ENCODE peak calls at places on chromosomes 1 and 21, in four cellular contexts. Q is HepG2, M is SK-N-SH, F is GM12878. D is an unnamed sample.

GRCh38 chr1:117681093-117681950 is 75.5 kb downstream of the TENT5C start:
- DNase-seq in Q (no peak), M (no peak), F (no peak), D (no peak)

GRCh38 chr1:26349196-26349885 is 4.6 kb downstream of the CRYBG2 start:
- DNase-seq in Q (no peak), M (no peak), F (no peak), D (no peak)

GRCh38 chr1:10211805-10212405 is 1.5 kb downstream of the KIF1B start:
- DNase-seq in Q (peak), M (peak), F (no peak), D (no peak)

GRCh38 chr1:217029311-217030157 is 306.3 kb upstream of the ESRRG start:
- DNase-seq in Q (no peak), M (no peak), F (no peak), D (no peak)

GRCh38 chr1:228081578-228082259 is 789 bp upstream of the ARF1 start:
- DNase-seq in Q (no peak), M (peak), F (no peak), D (peak)

GRCh38 chr1:53375440-53375839 is 47.6 kb upstream of the LRP8 start:
- DNase-seq in Q (no peak), M (no peak), F (no peak), D (no peak)

GRCh38 chr1:103517380-103518047 is 8.0 kb upstream of the RNPC3 start:
- DNase-seq in Q (no peak), M (no peak), F (peak), D (no peak)

GRCh38 chr1:1344672-1345361 is 4.4 kb downstream of the DVL1 start:
- DNase-seq in Q (no peak), M (peak), F (no peak), D (peak)

GRCh38 chr1:12014141-12014981 is 4.9 kb upstream of the MIIP start:
- DNase-seq in Q (no peak), M (no peak), F (no peak), D (peak)

GRCh38 chr1:18618546-18619466 is 11.8 kb upstream of the PAX7 start:
- DNase-seq in Q (peak), M (no peak), F (no peak), D (no peak)

GRCh38 chr1:184633785-184634184 is 120.9 kb downstream of the EDEM3 start:
- DNase-seq in Q (peak), M (no peak), F (no peak), D (no peak)

GRCh38 chr1:165443539-165444289 is 1.2 kb downstream of the RXRG start:
- DNase-seq in Q (no peak), M (no peak), F (no peak), D (no peak)

GRCh38 chr1:48697066-48697707 is 79.5 kb downstream of the BEND5 start:
- DNase-seq in Q (peak), M (peak), F (no peak), D (peak)

GRCh38 chr1:85225624-85226380 is 25.0 kb upstream of the SYDE2 start:
- DNase-seq in Q (no peak), M (no peak), F (no peak), D (peak)

GRCh38 chr1:209411491-209411929 is 172.0 kb upstream of the CAMK1G start:
- DNase-seq in Q (no peak), M (no peak), F (no peak), D (no peak)

GRCh38 chr1:201481761-201482493 is 12.9 kb upstream of the PHLDA3 start:
- DNase-seq in Q (peak), M (peak), F (peak), D (peak)

GRCh38 chr1:207711285-207711684 is 40.6 kb upstream of the CD46 start:
- DNase-seq in Q (peak), M (no peak), F (no peak), D (peak)

GRCh38 chr1:18314399-18314798 is 166.3 kb upstream of the KLHDC7A start:
- DNase-seq in Q (no peak), M (no peak), F (no peak), D (no peak)

GRCh38 chr1:154220970-154221814 is 437 bp downstream of the UBAP2L start:
- DNase-seq in Q (no peak), M (peak), F (no peak), D (peak)

GRCh38 chr21:46557469-46557868 is 47.4 kb downstream of the S100B start:
- DNase-seq in Q (no peak), M (peak), F (no peak), D (no peak)

GRCh38 chr1:183361081-183361480 is 57.1 kb downstream of the NMNAT2 start:
- DNase-seq in Q (no peak), M (no peak), F (no peak), D (no peak)

GRCh38 chr1:89356658-89357400 is 7.0 kb upstream of the GBP6 start:
- DNase-seq in Q (peak), M (no peak), F (no peak), D (no peak)

GRCh38 chr1:225554216-225554812 is 98.6 kb downstream of the ENAH start:
- DNase-seq in Q (peak), M (peak), F (no peak), D (peak)

GRCh38 chr1:240100351-240100750 is 8.7 kb downstream of the FMN2 start:
- DNase-seq in Q (no peak), M (no peak), F (no peak), D (no peak)

GRCh38 chr1:13781907-13782633 is 82.1 kb downstream of the PRDM2 start:
- DNase-seq in Q (no peak), M (no peak), F (no peak), D (no peak)

GRCh38 chr21:29092102-29092959 is 18.9 kb upstream of the CCT8 start:
- DNase-seq in Q (no peak), M (no peak), F (no peak), D (no peak)

GRCh38 chr1:56525463-56526155 is 53.8 kb downstream of the PLPP3 start:
- DNase-seq in Q (no peak), M (no peak), F (peak), D (no peak)

GRCh38 chr1:27527223-27527856 is 37.4 kb upstream of the WASF2 start:
- DNase-seq in Q (no peak), M (peak), F (no peak), D (peak)
- TF ChIP-seq SMC3 in Q (no peak), M (no peak), F (no peak), D (peak)

DNA sequence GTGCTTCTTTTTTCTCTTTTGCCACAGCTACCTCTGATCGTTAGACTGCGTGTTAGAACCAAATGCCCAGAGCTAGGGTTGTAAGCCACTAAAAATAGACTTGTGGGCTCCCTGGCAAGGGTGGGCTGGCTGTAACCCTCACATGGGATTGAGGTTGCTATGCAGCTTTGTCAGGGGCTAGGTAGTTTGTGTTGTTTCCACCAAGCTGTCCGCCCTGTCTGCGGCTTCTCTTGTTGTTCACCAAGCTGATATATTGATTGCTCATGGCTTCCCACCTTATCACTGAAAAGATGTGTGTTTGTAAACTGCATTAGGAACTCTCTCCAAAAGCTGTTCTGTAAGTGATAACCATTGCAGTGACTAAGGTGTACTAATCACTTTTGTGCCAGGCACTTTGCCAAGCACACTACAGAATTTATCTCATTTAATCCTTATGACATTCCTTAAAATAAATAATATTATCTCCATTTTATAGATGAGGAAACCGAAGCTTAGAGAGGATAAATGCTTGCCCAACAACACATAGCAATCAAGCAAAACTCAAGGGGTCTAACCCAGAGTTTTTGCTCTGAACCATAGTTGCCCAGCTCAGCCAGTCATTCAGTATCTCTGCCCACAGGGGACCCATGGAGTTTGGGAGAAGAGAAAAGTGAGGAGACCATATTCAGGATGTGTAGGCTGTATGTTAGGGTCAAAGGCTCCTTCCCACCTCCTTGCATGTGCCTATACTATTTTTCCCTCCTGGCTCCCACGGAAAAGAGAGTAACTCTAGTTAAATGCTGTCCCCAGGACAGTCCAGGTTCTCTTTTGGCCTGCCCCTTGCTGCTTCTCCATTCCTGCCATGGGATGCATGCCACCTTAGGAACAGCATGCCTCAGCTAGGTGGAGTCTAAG is 42.2 kb upstream of the TARBP1 start:
- DNase-seq in Q (no peak), M (no peak), F (no peak), D (no peak)
- TF ChIP-seq JUND in Q (no peak), M (no peak), F (no peak), D (peak)

DNA sequence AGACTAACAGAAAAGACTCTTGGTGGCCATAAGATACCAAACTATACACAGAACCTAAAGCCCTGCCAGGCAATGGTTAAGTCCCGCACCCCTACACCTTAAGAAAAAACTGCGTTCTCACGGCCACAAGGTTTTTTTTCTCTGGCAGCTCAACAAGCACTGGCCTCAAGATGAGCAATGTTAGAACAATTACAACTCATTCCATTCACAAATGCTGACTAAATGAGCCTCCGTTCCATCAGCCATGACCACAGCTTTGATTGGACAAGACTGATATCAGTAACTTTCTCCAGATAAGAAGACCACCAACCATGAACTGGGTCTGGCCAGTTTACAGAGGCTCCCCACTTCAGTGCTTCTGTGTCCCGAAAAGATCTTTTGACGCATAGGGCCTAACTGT is 31.9 kb downstream of the SEC16B start:
- DNase-seq in Q (no peak), M (no peak), F (no peak), D (no peak)
- TF ChIP-seq SMC3 in Q (no peak), M (no peak), F (no peak), D (no peak)

GRCh38 chr1:242162179-242162578 is 163.3 kb upstream of the MAP1LC3C start:
- DNase-seq in Q (no peak), M (no peak), F (no peak), D (no peak)
- TF ChIP-seq JUND in Q (no peak), M (no peak), F (no peak), D (no peak)

GRCh38 chr1:7644906-7645750 is 126.0 kb upstream of the VAMP3 start:
- DNase-seq in Q (peak), M (peak), F (no peak), D (no peak)
- TF ChIP-seq SMC3 in Q (no peak), M (no peak), F (no peak), D (no peak)

GRCh38 chr1:5716126-5716525 is 276.1 kb downstream of the NPHP4 start:
- DNase-seq in Q (no peak), M (no peak), F (no peak), D (no peak)
- TF ChIP-seq JUND in Q (no peak), M (no peak), F (no peak), D (no peak)

DNA sequence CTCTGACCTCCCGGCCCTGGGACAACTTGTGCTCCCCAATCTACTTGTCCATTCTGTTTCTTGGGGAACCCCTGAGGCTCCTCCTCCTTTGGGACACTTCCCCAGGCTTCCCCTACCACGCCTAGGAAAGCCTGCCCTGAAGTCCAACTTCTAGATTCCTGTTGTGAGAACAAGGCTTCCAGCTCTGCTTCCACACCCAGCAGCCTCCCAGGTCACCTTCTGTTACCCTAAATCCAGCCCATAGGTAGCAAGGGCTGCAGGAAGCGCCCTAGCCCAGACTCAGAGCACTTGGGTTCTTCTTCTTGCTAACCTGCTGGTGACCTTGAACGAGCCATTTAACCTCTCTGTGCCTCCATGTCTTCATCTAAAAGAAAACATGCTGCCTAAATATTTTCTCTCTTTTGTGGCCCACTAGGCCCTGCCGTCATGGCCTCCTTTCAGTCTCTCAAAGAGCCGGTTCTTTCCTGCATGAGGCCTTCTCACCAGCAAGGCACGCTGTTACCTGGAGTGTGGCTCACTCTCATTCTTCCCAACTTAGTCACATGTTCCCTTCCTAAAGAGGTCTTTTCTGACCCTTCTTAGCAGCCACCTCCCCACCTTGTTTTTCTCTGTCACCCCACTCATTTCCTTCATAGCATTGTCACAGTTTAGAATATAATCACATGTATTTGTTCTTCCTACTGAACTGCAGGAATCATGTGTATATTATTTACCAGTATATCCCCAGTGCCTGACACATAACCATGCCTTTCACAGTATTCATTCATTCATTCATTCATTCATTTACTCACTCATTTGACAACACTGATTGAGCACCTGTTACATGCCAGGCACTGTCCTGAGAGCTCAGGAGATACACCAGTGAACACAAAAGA is 1.4 kb downstream of the CAPN2 start:
- DNase-seq in Q (no peak), M (no peak), F (no peak), D (peak)
- TF ChIP-seq SMC3 in Q (no peak), M (no peak), F (no peak), D (no peak)